ENCODE peak calls at places on chromosomes 2 and 18, in six cellular contexts. L is T-helper 2 cell, Z is HTR-8/SVneo, I is nephron progenitor cell, T is NCI-H1105, E is upper lobe of left lung. A is an unnamed sample.

GRCh38 chr2:233174131-233174530 is 77.3 kb upstream of the ATG16L1 start:
- DNase-seq in L (no peak), Z (no peak), I (no peak), T (no peak), E (no peak), A (no peak)

GRCh38 chr2:26691881-26692813 is at the start of gene KCNK3:
- DNase-seq in L (peak; percentile 3), Z (peak; percentile 57), I (peak; percentile 90), T (peak; percentile 65), E (peak; percentile 40), A (no peak)

GRCh38 chr2:231411871-231412615 is 16.5 kb downstream of the B3GNT7 start:
- DNase-seq in L (peak; percentile 62), Z (peak; percentile 88), I (peak; percentile 92), T (peak; percentile 77), E (peak; percentile 83), A (peak; percentile 57)

GRCh38 chr2:240220371-240220770 is 79.9 kb upstream of the OTOS start:
- DNase-seq in L (no peak), Z (peak; percentile 41), I (no peak), T (no peak), E (no peak), A (no peak)

GRCh38 chr18:54958711-54959625 is at the start of gene CCDC68:
- DNase-seq in L (no peak), Z (no peak), I (no peak), T (no peak), E (peak; percentile 74), A (no peak)

GRCh38 chr2:120535081-120535480 is 189.1 kb downstream of the INHBB start:
- DNase-seq in L (no peak), Z (no peak), I (no peak), T (no peak), E (no peak), A (no peak)

GRCh38 chr2:175999283-175999819 is 2.7 kb downstream of the LNPK start:
- DNase-seq in L (no peak), Z (no peak), I (no peak), T (no peak), E (no peak), A (no peak)

GRCh38 chr2:142842369-142842768 is 35.1 kb upstream of the KYNU start:
- DNase-seq in L (no peak), Z (no peak), I (no peak), T (no peak), E (no peak), A (no peak)

GRCh38 chr2:179460101-179460500 is 195.5 kb upstream of the SESTD1 start:
- DNase-seq in L (no peak), Z (no peak), I (no peak), T (no peak), E (no peak), A (no peak)

GRCh38 chr2:24453379-24454073 is 37.5 kb upstream of the NCOA1 start:
- DNase-seq in L (no peak), Z (no peak), I (no peak), T (no peak), E (no peak), A (no peak)

GRCh38 chr2:109260116-109260855 is 131.3 kb downstream of the SH3RF3 start:
- DNase-seq in L (no peak), Z (no peak), I (no peak), T (no peak), E (no peak), A (no peak)

GRCh38 chr2:135916232-135916631 is 40.0 kb upstream of the MCM6 start:
- DNase-seq in L (peak; percentile 12), Z (peak; percentile 14), I (no peak), T (peak; percentile 10), E (no peak), A (peak; percentile 13)

GRCh38 chr2:240423788-240424191 is 11.7 kb upstream of the GPC1 start:
- DNase-seq in L (no peak), Z (no peak), I (no peak), T (no peak), E (peak; percentile 17), A (no peak)

GRCh38 chr18:70335892-70336726 is 47.3 kb downstream of the SOCS6 start:
- DNase-seq in L (no peak), Z (no peak), I (no peak), T (no peak), E (no peak), A (no peak)

GRCh38 chr2:88585969-88586368 is 41.3 kb downstream of the EIF2AK3 start:
- DNase-seq in L (no peak), Z (no peak), I (no peak), T (no peak), E (no peak), A (no peak)

GRCh38 chr2:75319951-75320350 is 120.6 kb upstream of the TACR1 start:
- DNase-seq in L (no peak), Z (no peak), I (no peak), T (no peak), E (no peak), A (no peak)

GRCh38 chr2:67727623-67728022 is 330.5 kb downstream of the ETAA1 start:
- DNase-seq in L (no peak), Z (no peak), I (no peak), T (no peak), E (no peak), A (no peak)